ENCODE peak calls at places on chromosomes 6 and 20, in eight cellular contexts. S is endothelial cell, N is WTC11, Q is IMR-90, T is foreskin keratinocyte, K is thoracic aorta, A is GM12878, J is B cell. Y is an unnamed sample.

GRCh38 chr6:135932651-135933050 is 81.2 kb downstream of the PDE7B start:
- DNase-seq in S (no peak), A (no peak), T (peak), Q (no peak), K (no peak), J (no peak), N (no peak), Y (peak)

GRCh38 chr6:43771210-43771857 is 1.3 kb downstream of the VEGFA start:
- DNase-seq in K (no peak), A (no peak), T (no peak), S (peak), Q (peak), J (no peak), N (peak), Y (peak)

GRCh38 chr6:87772597-87773530 is 70.8 kb upstream of the AKIRIN2 start:
- DNase-seq in N (no peak), S (no peak), Q (peak), T (no peak), A (no peak), J (no peak), K (no peak), Y (no peak)

GRCh38 chr6:41370488-41371111 is 35.2 kb downstream of the NCR2 start:
- DNase-seq in A (no peak), Q (no peak), J (no peak), T (no peak), N (no peak), S (no peak), K (no peak), Y (peak)

GRCh38 chr6:129801909-129802308 is 59.2 kb downstream of the TMEM244 start:
- DNase-seq in S (no peak), T (peak), A (no peak), N (no peak), K (no peak), J (no peak), Q (no peak), Y (peak)

GRCh38 chr6:3380344-3381232 is 76.3 kb downstream of the SLC22A23 start:
- DNase-seq in N (no peak), J (no peak), K (no peak), T (no peak), A (no peak), S (no peak), Q (no peak), Y (peak)

GRCh38 chr6:160583805-160584204 is 80.3 kb downstream of the LPA start:
- DNase-seq in T (peak), J (no peak), K (no peak), A (no peak), S (no peak), N (no peak), Q (no peak), Y (peak)

GRCh38 chr20:44720617-44720993 is 5.4 kb downstream of the CCN5 start:
- DNase-seq in K (no peak), Q (peak), N (no peak), S (no peak), J (no peak), A (no peak), T (peak), Y (no peak)

GRCh38 chr20:46178891-46179290 is 60.8 kb downstream of the CD40 start:
- DNase-seq in T (no peak), J (no peak), K (no peak), S (no peak), N (no peak), Q (no peak), A (no peak), Y (no peak)

GRCh38 chr6:49543087-49543858 is 7.2 kb upstream of the C6orf141 start:
- DNase-seq in S (no peak), K (no peak), Q (no peak), J (no peak), A (no peak), T (no peak), N (no peak), Y (no peak)

GRCh38 chr6:71420693-71421328 is 132.2 kb downstream of the OGFRL1 start:
- DNase-seq in J (peak), Q (peak), N (peak), T (peak), A (no peak), K (peak), S (peak), Y (peak)

GRCh38 chr20:62949153-62949821 is 3.2 kb upstream of the SLC17A9 start:
- DNase-seq in T (no peak), Q (no peak), S (no peak), J (peak), N (no peak), K (no peak), A (no peak), Y (no peak)

GRCh38 chr6:126033696-126034095 is 47.4 kb downstream of the TRMT11 start:
- DNase-seq in J (no peak), Q (peak), N (no peak), A (no peak), T (no peak), K (no peak), S (peak), Y (peak)

GRCh38 chr6:85923013-85923430 is 280.3 kb upstream of the SYNCRIP start:
- DNase-seq in A (peak), Q (peak), K (no peak), J (no peak), N (peak), T (peak), S (peak), Y (peak)

GRCh38 chr20:51313275-51313898 is 229.1 kb downstream of the NFATC2 start:
- DNase-seq in K (no peak), T (no peak), J (no peak), S (peak), N (no peak), Q (peak), A (no peak), Y (peak)

GRCh38 chr6:20642441-20642840 is 108.2 kb downstream of the CDKAL1 start:
- DNase-seq in J (no peak), K (no peak), S (no peak), A (no peak), Q (no peak), N (no peak), T (no peak), Y (no peak)

GRCh38 chr20:152131-152530 is 5.1 kb upstream of the DEFB127 start:
- DNase-seq in N (no peak), S (no peak), J (no peak), K (no peak), Q (no peak), A (no peak), T (no peak), Y (no peak)

GRCh38 chr6:15894973-15895858 is 232.4 kb upstream of the DTNBP1 start:
- DNase-seq in K (no peak), Q (no peak), A (no peak), J (no peak), T (no peak), N (no peak), S (no peak), Y (no peak)

GRCh38 chr6:160978141-160978926 is 13.2 kb upstream of the MAP3K4 start:
- DNase-seq in N (no peak), S (no peak), Q (peak), A (no peak), J (no peak), T (peak), K (no peak), Y (peak)

GRCh38 chr20:2230671-2231488 is 64.9 kb upstream of the TGM3 start:
- DNase-seq in A (no peak), J (no peak), N (no peak), S (no peak), K (no peak), Q (no peak), T (no peak), Y (no peak)

DNA sequence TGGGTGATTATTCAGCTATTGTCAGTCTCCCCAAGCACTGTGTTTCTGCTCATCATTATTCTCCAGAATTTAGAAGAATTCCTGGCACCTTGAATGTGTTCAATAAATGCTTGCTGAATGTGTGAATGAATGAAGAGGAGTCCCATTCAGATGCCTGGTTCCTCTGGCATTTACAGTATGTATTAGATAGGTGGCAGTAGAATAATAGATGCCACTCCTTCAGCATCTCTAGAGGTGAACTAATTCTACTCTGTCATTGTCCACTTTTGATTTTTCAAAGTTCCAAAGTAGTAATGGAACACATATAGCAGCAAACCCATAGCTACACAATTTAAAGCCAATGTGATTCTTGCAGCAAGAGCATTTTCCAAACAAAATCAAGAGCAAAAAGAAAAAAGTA is 118.9 kb upstream of the CEP162 start:
- DNase-seq in N (no peak), K (no peak), J (no peak), T (no peak), S (no peak), A (no peak), Q (no peak), Y (peak)
- TF ChIP-seq CTCF in N (no peak), K (no peak), J (no peak), T (no peak), S (no peak), A (no peak), Q (no peak), Y (peak)

GRCh38 chr6:140002406-140003022 is 628.1 kb upstream of the CITED2 start:
- DNase-seq in T (no peak), A (no peak), Q (peak), J (no peak), S (no peak), N (no peak), K (no peak), Y (no peak)
- TF ChIP-seq CTCF in T (no peak), A (no peak), Q (no peak), J (no peak), S (no peak), N (no peak), K (no peak), Y (no peak)

GRCh38 chr6:53269827-53270226 is 78.9 kb downstream of the ELOVL5 start:
- DNase-seq in S (no peak), Q (no peak), K (no peak), J (no peak), N (no peak), A (no peak), T (no peak), Y (no peak)

GRCh38 chr6:53279301-53279700 is 69.4 kb downstream of the ELOVL5 start:
- DNase-seq in N (no peak), J (no peak), Q (no peak), S (no peak), A (no peak), K (no peak), T (no peak), Y (no peak)

GRCh38 chr6:53268858-53269608 is 79.7 kb downstream of the ELOVL5 start:
- DNase-seq in S (no peak), K (no peak), A (no peak), Q (no peak), N (no peak), T (no peak), J (no peak), Y (no peak)

DNA sequence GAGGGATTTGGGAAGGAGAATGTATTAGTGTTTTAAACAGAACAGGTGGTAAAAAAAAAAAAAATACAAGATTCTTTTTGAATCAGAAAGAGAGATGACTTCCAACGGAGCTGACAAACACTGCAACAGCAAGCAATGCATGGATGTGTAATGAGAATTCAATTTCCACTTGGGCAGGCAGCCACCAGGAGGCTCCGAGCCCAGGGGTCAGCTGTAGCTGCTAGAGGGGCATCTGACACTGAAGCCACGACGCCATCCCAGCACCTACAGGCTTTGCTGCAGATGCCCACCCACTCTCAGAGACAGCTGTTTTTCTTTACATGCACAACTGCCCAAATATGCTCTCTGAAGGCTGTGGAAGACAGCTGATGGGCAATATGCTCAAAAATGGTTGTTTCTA is 75.4 kb downstream of the ELOVL5 start:
- DNase-seq in N (peak), J (no peak), A (no peak), T (no peak), K (no peak), Q (no peak), S (no peak), Y (no peak)
- TF ChIP-seq CTCF in N (no peak), J (no peak), A (no peak), T (no peak), K (no peak), Q (no peak), S (no peak), Y (no peak)

GRCh38 chr6:98054453-98054852 is 771.4 kb upstream of the MMS22L start:
- DNase-seq in N (no peak), A (no peak), T (no peak), Q (peak), K (no peak), S (no peak), J (no peak), Y (peak)
- TF ChIP-seq CTCF in N (no peak), A (peak), T (peak), Q (peak), K (no peak), S (peak), J (no peak), Y (no peak)

DNA sequence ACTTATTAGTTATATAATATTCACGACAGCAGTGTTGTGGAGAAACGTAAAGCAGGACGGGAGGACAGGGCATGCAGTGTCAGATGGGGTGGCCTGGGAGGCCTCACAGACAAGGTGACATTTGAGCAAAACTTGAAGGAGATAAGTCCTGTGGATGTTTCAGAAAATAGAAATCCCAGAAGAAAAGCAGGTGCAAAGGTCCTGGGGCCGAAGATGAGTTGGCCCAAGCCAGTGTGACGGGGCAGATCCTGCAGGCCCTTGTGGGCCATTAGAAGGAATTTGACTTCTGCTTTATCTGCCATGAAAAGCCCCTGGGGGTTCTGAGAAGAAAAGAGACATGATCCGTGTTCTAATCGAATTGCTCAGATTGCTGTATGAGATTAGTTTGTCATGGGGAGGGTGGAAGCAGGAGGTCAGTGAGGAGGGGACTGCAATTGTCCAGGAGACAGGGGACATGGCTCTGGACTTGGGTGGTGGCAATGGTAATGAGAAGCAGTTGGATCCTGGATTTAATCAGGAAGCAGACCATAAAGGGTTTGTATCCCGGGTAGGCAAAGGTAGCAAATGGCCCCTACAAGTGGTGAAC is 437.4 kb upstream of the SULF2 start:
- DNase-seq in T (no peak), K (no peak), S (no peak), A (no peak), N (no peak), J (no peak), Q (no peak), Y (no peak)
- TF ChIP-seq CTCF in T (no peak), K (no peak), S (no peak), A (no peak), N (no peak), J (no peak), Q (no peak), Y (no peak)

GRCh38 chr6:148578837-148579236 is 168.0 kb upstream of the UST start:
- DNase-seq in J (no peak), Q (no peak), N (no peak), A (no peak), T (no peak), S (no peak), K (no peak), Y (no peak)

GRCh38 chr6:148580442-148580841 is 166.4 kb upstream of the UST start:
- DNase-seq in K (no peak), J (no peak), N (no peak), S (no peak), A (no peak), T (no peak), Q (no peak), Y (no peak)

GRCh38 chr6:148577687-148578488 is 168.9 kb upstream of the UST start:
- DNase-seq in T (peak), K (no peak), N (peak), A (no peak), Q (peak), S (peak), J (peak), Y (peak)

GRCh38 chr6:148578489-148578814 is 168.4 kb upstream of the UST start:
- DNase-seq in Q (no peak), N (no peak), T (no peak), K (no peak), A (no peak), S (no peak), J (no peak), Y (no peak)

DNA sequence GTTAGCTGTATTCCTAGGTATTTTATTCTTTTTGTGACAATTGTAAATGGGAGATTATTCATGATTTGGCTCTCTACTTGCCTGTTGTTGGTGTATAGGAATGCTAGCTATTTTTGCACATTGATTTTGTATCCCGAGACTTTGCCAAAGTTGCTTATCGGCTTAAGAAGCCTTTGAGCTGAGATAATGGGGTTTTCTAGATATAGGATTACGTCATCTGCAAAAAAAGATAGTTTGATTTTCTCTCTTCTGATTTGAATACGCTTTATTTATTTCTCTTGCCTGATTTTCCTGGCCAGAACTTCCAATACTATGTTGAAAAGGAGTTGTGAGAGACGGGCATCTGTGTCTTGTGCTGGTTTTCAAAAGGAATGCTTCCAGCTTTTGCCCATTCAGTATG is 163.2 kb upstream of the UST start:
- DNase-seq in N (no peak), S (no peak), A (no peak), J (no peak), T (no peak), Q (no peak), K (no peak), Y (no peak)
- TF ChIP-seq CTCF in N (no peak), S (no peak), A (no peak), J (no peak), T (no peak), Q (no peak), K (no peak), Y (no peak)

GRCh38 chr6:145137425-145137824 is 597.9 kb downstream of the EPM2A start:
- DNase-seq in N (no peak), Q (peak), S (no peak), J (no peak), A (no peak), K (no peak), T (no peak), Y (peak)
- TF ChIP-seq CTCF in N (no peak), Q (peak), S (no peak), J (no peak), A (no peak), K (no peak), T (peak), Y (peak)

DNA sequence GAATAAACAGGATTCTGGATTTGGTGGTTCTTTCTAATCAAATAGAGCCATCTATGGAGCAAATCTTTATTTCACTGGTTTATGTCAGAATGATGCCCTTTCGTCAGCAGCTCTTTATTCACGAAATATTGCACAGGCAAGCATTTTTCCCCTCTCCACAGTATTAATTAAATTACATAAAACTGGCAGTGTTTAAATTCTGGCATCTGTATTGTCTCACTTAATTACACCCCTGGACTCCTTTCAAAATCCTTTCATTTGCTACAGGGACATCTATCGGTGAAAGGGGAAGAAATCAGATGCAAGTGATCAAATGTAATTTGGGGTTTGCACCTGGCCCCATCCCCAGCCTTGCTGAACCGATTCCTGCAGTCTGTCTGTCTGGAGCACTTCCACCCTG is 801.9 kb downstream of the QKI start:
- DNase-seq in Q (no peak), T (no peak), K (no peak), A (no peak), J (no peak), N (no peak), S (no peak), Y (no peak)
- TF ChIP-seq CTCF in Q (no peak), T (no peak), K (no peak), A (no peak), J (no peak), N (no peak), S (no peak), Y (no peak)